ENCODE peak calls at places on chromosomes 4 and X, in five cellular contexts. P is A549, Z is K562, W is H1, L is HepG2. X is an unnamed sample.

GRCh38 chr4:156781852-156782251 is 189.7 kb downstream of the PDGFC start:
- DNase-seq in P (no peak), Z (no peak), W (no peak), L (no peak), X (no peak)

GRCh38 chrX:54042609-54043010 is 1.7 kb downstream of the PHF8 start:
- DNase-seq in P (peak), Z (peak), W (no peak), L (peak), X (peak)

GRCh38 chr4:134057356-134057755 is 144.2 kb downstream of the PABPC4L start:
- DNase-seq in P (no peak), Z (no peak), W (no peak), L (no peak), X (no peak)

GRCh38 chr4:150078041-150078995 is at the start of gene DCLK2:
- DNase-seq in P (peak), Z (peak), W (peak), L (no peak), X (peak)

GRCh38 chrX:134883134-134883700 is 107.6 kb upstream of the SMIM10 start:
- DNase-seq in P (no peak), Z (no peak), W (no peak), L (no peak), X (no peak)

GRCh38 chr4:76736434-76736833 is 161.5 kb downstream of the SOWAHB start:
- DNase-seq in P (no peak), Z (no peak), W (no peak), L (no peak), X (no peak)

GRCh38 chr4:100348472-100348871 is 158.2 kb upstream of the DDIT4L start:
- DNase-seq in P (peak), Z (no peak), W (no peak), L (peak), X (peak)

GRCh38 chr4:139214039-139214534 is 37.1 kb upstream of the ELF2 start:
- DNase-seq in P (no peak), Z (no peak), W (peak), L (peak), X (no peak)

GRCh38 chr4:99447079-99447478 is 11.9 kb upstream of the ADH7 start:
- DNase-seq in P (no peak), Z (no peak), W (no peak), L (no peak), X (peak)

GRCh38 chrX:129777218-129777768 is 2.5 kb upstream of the SASH3 start:
- DNase-seq in P (no peak), Z (no peak), W (no peak), L (peak), X (peak)

GRCh38 chrX:22634081-22634480 is 361.4 kb downstream of the CBLL2 start:
- DNase-seq in P (no peak), Z (no peak), W (no peak), L (no peak), X (no peak)

GRCh38 chr4:22500128-22500611 is 15.7 kb downstream of the ADGRA3 start:
- DNase-seq in P (no peak), Z (no peak), W (no peak), L (no peak), X (no peak)

GRCh38 chr4:108008721-108009120 is 19.0 kb downstream of the HADH start:
- DNase-seq in P (no peak), Z (no peak), W (no peak), L (no peak), X (no peak)

GRCh38 chr4:45363931-45364330 is 637.6 kb upstream of the GNPDA2 start:
- DNase-seq in P (no peak), Z (no peak), W (no peak), L (no peak), X (no peak)

GRCh38 chrX:139932077-139932900 is 564 bp downstream of the ATP11C start:
- DNase-seq in P (peak), Z (peak), W (no peak), L (no peak), X (peak)

GRCh38 chrX:119410027-119410819 is 11.1 kb downstream of the SLC25A43 start:
- DNase-seq in P (peak), Z (no peak), W (no peak), L (peak), X (no peak)

GRCh38 chrX:71225661-71226060 is 2.6 kb downstream of the GJB1 start:
- DNase-seq in P (no peak), Z (no peak), W (no peak), L (no peak), X (no peak)

GRCh38 chr4:135365065-135365464 is 1163.5 kb upstream of the PABPC4L start:
- DNase-seq in P (no peak), Z (no peak), W (no peak), L (no peak), X (no peak)

GRCh38 chrX:1502241-1502640 is 34.7 kb downstream of the P2RY8 start:
- DNase-seq in P (no peak), Z (peak), W (no peak), L (no peak), X (no peak)

GRCh38 chr4:112348488-112349158 is 51.5 kb downstream of the ALPK1 start:
- DNase-seq in P (peak), Z (peak), W (no peak), L (peak), X (peak)

GRCh38 chr4:154208424-154208823 is 283.2 kb downstream of the DCHS2 start:
- DNase-seq in P (no peak), Z (peak), W (no peak), L (no peak), X (no peak)

GRCh38 chr4:26858947-26859401 is 1.7 kb upstream of the STIM2 start:
- DNase-seq in P (no peak), Z (no peak), W (no peak), L (no peak), X (no peak)
- H3K27ac ChIP-seq in P (no peak), Z (peak), W (no peak), L (no peak), X (no peak)

GRCh38 chr4:121697626-121698025 is 846 bp upstream of the ANXA5 start:
- DNase-seq in P (no peak), Z (no peak), W (no peak), L (no peak), X (no peak)

GRCh38 chr4:121698119-121698732 is 1.4 kb upstream of the ANXA5 start:
- DNase-seq in P (no peak), Z (no peak), W (no peak), L (no peak), X (no peak)

GRCh38 chr4:121696641-121697461 is at the start of gene ANXA5:
- DNase-seq in P (peak), Z (peak), W (no peak), L (peak), X (peak)

GRCh38 chr4:121693450-121693849 is 3.3 kb downstream of the ANXA5 start:
- DNase-seq in P (no peak), Z (no peak), W (no peak), L (no peak), X (no peak)

DNA sequence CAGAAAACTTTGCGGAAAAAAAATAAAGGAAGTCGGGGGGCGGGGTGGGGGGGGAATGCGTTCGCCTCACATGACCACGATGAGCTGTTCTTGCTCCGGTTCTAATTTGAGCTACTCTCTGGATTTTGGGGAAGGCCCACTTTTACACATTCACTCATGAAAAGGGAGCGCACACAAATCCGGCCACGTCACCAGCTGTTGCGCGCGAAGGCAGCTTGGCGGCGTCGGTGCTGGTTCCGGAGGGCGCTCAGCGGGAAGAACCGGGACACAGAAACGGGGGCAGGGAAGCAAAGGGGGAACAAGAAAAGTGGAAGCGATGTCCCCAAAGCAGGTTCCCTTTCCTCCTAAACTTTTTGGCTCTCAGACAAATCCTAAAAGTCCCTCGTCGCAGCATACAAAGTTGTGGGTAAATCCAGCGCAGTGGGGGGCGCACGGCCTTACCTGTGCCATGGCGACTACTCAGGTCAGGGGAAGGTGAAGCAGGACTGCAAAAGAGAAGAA is 590 bp downstream of the ANXA5 start:
- DNase-seq in P (no peak), Z (peak), W (no peak), L (peak), X (peak)
- TF ChIP-seq JUN in P (no peak), Z (no peak), W (no peak), L (no peak), X (no peak)

DNA sequence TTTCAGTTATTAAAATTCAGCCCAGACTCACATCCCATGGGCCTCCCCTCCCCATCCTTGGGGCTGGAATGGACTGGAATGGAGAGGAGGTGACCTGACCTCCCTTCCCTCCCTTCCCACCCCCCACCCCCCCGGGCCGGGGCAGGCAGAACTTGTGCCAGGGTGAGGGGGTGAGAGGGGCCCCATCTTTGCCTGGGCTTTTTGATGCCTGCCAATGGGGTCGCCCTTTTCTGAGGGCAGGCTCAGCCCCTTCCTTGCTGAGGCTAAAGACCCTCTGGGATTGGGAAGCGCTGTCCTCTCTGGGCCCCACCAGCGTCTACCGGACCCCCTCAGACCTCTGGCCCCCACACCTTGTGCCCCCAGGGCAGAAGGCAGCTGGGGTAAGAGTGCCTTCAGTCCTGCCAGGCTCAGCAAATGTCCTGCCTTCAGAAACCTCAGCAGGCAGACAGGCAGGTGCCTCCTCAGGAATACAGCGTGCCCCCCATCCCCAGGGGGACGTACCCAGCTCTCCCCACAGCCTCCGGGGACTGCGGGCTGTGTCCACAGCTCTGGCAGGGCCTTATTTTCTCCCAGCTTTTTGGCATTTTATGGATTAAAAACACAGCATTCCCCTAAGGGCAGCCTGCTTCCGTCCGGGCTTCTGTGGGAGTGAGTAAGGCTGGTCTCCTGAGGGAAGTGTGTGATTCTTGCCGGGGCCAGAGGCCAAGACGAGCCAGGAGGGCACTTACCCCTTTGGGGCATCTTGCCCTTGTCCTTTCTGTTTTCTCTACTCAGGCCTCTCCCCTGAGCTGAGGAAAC is 12.6 kb upstream of the CCNQ start:
- DNase-seq in P (no peak), Z (no peak), W (no peak), L (no peak), X (no peak)
- H3K27ac ChIP-seq in P (no peak), Z (no peak), W (no peak), L (peak), X (no peak)

DNA sequence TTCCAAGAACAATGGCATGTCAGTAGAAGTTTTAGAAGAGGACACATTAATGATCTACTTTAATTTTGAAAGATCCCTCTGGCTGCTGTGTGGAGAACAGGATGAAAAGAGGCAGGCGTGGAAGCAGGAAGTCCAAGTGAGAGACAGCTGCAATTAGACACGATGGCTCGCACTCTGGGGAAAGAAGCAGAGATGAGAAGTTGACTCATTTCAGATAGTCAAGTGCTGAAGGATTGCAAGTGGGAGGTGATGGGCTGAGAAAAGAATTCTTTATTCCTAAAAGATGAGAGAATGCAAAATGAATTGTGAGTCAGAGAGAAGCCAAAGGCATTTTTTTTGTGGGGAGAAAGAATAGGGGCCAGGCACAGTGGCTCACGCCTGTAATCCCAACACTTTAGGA is 16.5 kb downstream of the RXFP1 start:
- DNase-seq in P (no peak), Z (no peak), W (no peak), L (no peak), X (no peak)
- TF ChIP-seq JUN in P (no peak), Z (no peak), W (no peak), L (no peak), X (no peak)

GRCh38 chr4:168914095-168914494 is 96.0 kb downstream of the CBR4 start:
- DNase-seq in P (no peak), Z (no peak), W (no peak), L (no peak), X (no peak)

GRCh38 chr4:168907119-168907698 is 102.8 kb downstream of the CBR4 start:
- DNase-seq in P (no peak), Z (no peak), W (no peak), L (no peak), X (no peak)

GRCh38 chr4:168908093-168908492 is 102.0 kb downstream of the CBR4 start:
- DNase-seq in P (no peak), Z (no peak), W (no peak), L (no peak), X (no peak)

DNA sequence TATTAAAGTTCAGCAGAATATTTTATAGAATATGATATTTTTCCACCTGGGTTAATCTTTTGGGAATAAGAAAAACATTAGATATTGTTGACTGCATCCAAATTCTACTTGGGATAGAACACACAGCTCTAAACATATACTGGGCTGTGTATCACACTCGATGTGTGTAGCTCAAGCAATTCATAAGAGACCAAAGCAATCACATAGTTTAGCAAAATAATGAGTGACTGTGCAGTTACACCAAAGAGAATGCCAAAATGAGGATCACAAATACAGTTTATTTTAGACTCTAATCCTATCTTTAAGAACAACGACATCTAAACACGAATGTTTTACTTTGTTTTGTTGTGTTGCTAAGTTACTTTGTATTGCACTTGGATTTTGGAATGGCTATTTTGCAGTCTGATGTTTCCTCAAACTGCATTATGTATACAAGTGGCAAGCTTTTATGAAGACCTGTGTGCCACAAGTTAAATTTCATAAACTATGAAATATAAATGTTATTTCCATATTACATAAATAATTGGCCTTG is 101.1 kb downstream of the CBR4 start:
- DNase-seq in P (no peak), Z (no peak), W (no peak), L (no peak), X (no peak)
- H3K27ac ChIP-seq in P (peak), Z (no peak), W (no peak), L (no peak), X (no peak)

DNA sequence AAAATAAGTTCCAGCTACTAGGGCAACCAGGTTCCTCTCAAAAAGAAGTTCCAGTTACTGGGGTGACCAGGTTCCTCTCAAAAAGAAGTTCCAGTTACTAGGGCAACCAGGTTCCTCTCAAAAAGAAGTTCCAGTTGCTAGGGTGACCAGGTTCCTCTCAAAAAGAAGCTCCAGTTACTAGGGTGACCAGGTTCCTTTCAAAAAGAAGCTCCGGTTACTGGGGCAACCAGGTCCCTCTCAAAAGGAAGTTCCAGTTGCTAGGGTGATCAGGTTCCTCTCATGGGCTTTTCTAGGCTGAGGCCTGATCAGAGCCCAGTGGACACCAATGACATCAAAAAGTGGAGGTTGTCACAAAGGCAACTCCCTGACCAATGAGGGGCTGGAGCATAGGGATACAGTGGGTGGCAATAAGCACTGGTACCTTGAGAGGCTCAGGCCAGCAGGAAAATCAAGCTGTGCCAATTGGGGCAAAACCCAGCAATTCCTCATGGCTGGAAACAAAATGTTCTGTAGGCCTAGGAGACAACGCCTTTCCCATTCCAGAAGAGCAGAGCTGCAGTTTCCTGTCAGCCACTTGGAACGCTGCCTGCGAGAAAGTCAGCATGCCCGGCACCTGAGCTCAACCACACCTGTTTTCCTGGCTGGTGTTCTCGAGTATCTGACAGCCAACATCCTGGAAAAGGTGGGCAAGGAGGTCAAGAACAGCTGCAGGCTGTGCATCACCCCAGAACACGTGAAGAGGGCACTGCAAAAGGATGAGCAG is 12.3 kb upstream of the SYTL5 start:
- DNase-seq in P (no peak), Z (no peak), W (peak), L (peak), X (no peak)
- TF ChIP-seq JUN in P (no peak), Z (no peak), W (no peak), L (no peak), X (no peak)

GRCh38 chrX:46587158-46587557 is 13.6 kb downstream of the CHST7 start:
- DNase-seq in P (no peak), Z (no peak), W (no peak), L (no peak), X (peak)

GRCh38 chrX:46582964-46583363 is 9.4 kb downstream of the CHST7 start:
- DNase-seq in P (no peak), Z (no peak), W (no peak), L (no peak), X (peak)

GRCh38 chrX:46589977-46590723 is 16.6 kb downstream of the CHST7 start:
- DNase-seq in P (no peak), Z (no peak), W (no peak), L (no peak), X (peak)

GRCh38 chrX:46587753-46588171 is 14.2 kb downstream of the CHST7 start:
- DNase-seq in P (no peak), Z (no peak), W (no peak), L (no peak), X (peak)

GRCh38 chrX:46588263-46588662 is 14.7 kb downstream of the CHST7 start:
- DNase-seq in P (no peak), Z (no peak), W (no peak), L (no peak), X (peak)
- H3K27ac ChIP-seq in P (peak), Z (no peak), W (no peak), L (no peak), X (peak)

X was measured in endothelial cell of umbilical vein.